ENCODE peak calls at places on chromosome 10, in six cellular contexts. H, P, K, R, A and T are unnamed samples.

GRCh38 chr10:77332256-77332655 is 305.4 kb downstream of the KCNMA1 start:
- DNase-seq in H (no peak), P (no peak), K (no peak), R (peak; percentile 19), A (peak; percentile 40), T (no peak)

GRCh38 chr10:113078282-113078907 is 128.3 kb downstream of the TCF7L2 start:
- DNase-seq in H (no peak), P (no peak), K (no peak), R (no peak), A (no peak), T (no peak)

GRCh38 chr10:84424731-84425165 is 96.4 kb downstream of the CCSER2 start:
- DNase-seq in H (peak; percentile 94), P (no peak), K (no peak), R (no peak), A (no peak), T (peak; percentile 91)

GRCh38 chr10:78864761-78865517 is 203.8 kb upstream of the ZMIZ1 start:
- DNase-seq in H (no peak), P (no peak), K (no peak), R (no peak), A (no peak), T (no peak)

GRCh38 chr10:88314362-88314761 is 268.8 kb downstream of the RNLS start:
- DNase-seq in H (no peak), P (no peak), K (no peak), R (no peak), A (no peak), T (no peak)

GRCh38 chr10:90136731-90137316 is 435.4 kb downstream of the KIF20B start:
- DNase-seq in H (no peak), P (no peak), K (no peak), R (no peak), A (no peak), T (no peak)

GRCh38 chr10:1903982-1904381 is 166.7 kb upstream of the ADARB2 start:
- DNase-seq in H (no peak), P (no peak), K (no peak), R (no peak), A (no peak), T (no peak)

GRCh38 chr10:69952069-69952800 is 100.4 kb upstream of the MACROH2A2 start:
- DNase-seq in H (no peak), P (no peak), K (no peak), R (no peak), A (no peak), T (no peak)

GRCh38 chr10:77909755-77910375 is 16.7 kb downstream of the DLG5 start:
- DNase-seq in H (peak; percentile 24), P (no peak), K (no peak), R (no peak), A (no peak), T (no peak)

GRCh38 chr10:33661580-33662269 is 327.3 kb upstream of the NRP1 start:
- DNase-seq in H (peak; percentile 66), P (no peak), K (no peak), R (peak; percentile 60), A (no peak), T (peak; percentile 86)

GRCh38 chr10:103626178-103626577 is 132.7 kb downstream of the NEURL1 start:
- DNase-seq in H (no peak), P (no peak), K (no peak), R (no peak), A (no peak), T (no peak)

GRCh38 chr10:111598433-111599059 is 521.7 kb downstream of the ADRA2A start:
- DNase-seq in H (no peak), P (no peak), K (peak; percentile 15), R (peak; percentile 0), A (no peak), T (no peak)

GRCh38 chr10:78550090-78550489 is 516.4 kb downstream of the RPS24 start:
- DNase-seq in H (no peak), P (no peak), K (no peak), R (no peak), A (no peak), T (no peak)

GRCh38 chr10:133446979-133447378 is 6.8 kb upstream of the SCART1 start:
- DNase-seq in H (no peak), P (no peak), K (no peak), R (no peak), A (no peak), T (no peak)

GRCh38 chr10:119344381-119344780 is 137.0 kb downstream of the GRK5 start:
- DNase-seq in H (no peak), P (no peak), K (no peak), R (no peak), A (no peak), T (no peak)

GRCh38 chr10:101643546-101643945 is 51.4 kb downstream of the FBXW4 start:
- DNase-seq in H (no peak), P (no peak), K (no peak), R (no peak), A (no peak), T (no peak)

GRCh38 chr10:128035557-128035973 is 90.7 kb downstream of the MKI67 start:
- DNase-seq in H (no peak), P (peak; percentile 18), K (peak; percentile 58), R (no peak), A (no peak), T (no peak)

GRCh38 chr10:125375210-125375609 is 214.8 kb upstream of the CTBP2 start:
- DNase-seq in H (no peak), P (no peak), K (no peak), R (no peak), A (no peak), T (no peak)

GRCh38 chr10:77925795-77926565 is 575 bp downstream of the DLG5 start:
- DNase-seq in H (no peak), P (no peak), K (no peak), R (no peak), A (no peak), T (peak; percentile 87)